ENCODE peak calls at places on chromosomes 2 and 18, in nine cellular contexts. Z, S, V, A, M, L, O, I and U are unnamed samples.
A peak's percentile ranks its signal among the peaks of the same experiment; 100 is the strongest.

GRCh38 chr2:146821836-146822316 is 1023.0 kb upstream of the ACVR2A start:
- DNase-seq in Z (peak; percentile 44), S (no peak), V (peak; percentile 78), A (no peak), M (no peak), L (no peak), O (no peak), I (no peak), U (no peak)

GRCh38 chr2:105323117-105323516 is 6.4 kb downstream of the TGFBRAP1 start:
- DNase-seq in Z (no peak), S (no peak), V (no peak), A (no peak), M (no peak), L (no peak), O (no peak), I (no peak), U (no peak)

GRCh38 chr2:183029219-183029618 is 9.0 kb downstream of the NCKAP1 start:
- DNase-seq in Z (no peak), S (no peak), V (no peak), A (no peak), M (no peak), L (no peak), O (no peak), I (no peak), U (no peak)

GRCh38 chr2:230974096-230974913 is 21.6 kb upstream of the SPATA3 start:
- DNase-seq in Z (no peak), S (no peak), V (peak; percentile 52), A (peak; percentile 86), M (peak; percentile 77), L (no peak), O (peak; percentile 92), I (peak; percentile 51), U (no peak)

GRCh38 chr2:239770240-239770639 is 254.9 kb downstream of the NDUFA10 start:
- DNase-seq in Z (no peak), S (no peak), V (no peak), A (no peak), M (no peak), L (no peak), O (no peak), I (no peak), U (no peak)

GRCh38 chr2:28592481-28592880 is 96.6 kb downstream of the PLB1 start:
- DNase-seq in Z (no peak), S (no peak), V (no peak), A (no peak), M (no peak), L (no peak), O (no peak), I (no peak), U (no peak)

GRCh38 chr2:130963849-130964793 is 127.4 kb downstream of the ARHGEF4 start:
- DNase-seq in Z (no peak), S (peak; percentile 89), V (no peak), A (peak; percentile 29), M (no peak), L (no peak), O (peak; percentile 52), I (no peak), U (peak; percentile 92)

GRCh38 chr18:23935804-23936203 is 78.8 kb upstream of the TTC39C start:
- DNase-seq in Z (no peak), S (no peak), V (no peak), A (no peak), M (peak; percentile 17), L (no peak), O (no peak), I (peak; percentile 24), U (no peak)

GRCh38 chr2:185787530-185788145 is 49.0 kb downstream of the FSIP2 start:
- DNase-seq in Z (peak; percentile 5), S (no peak), V (peak; percentile 54), A (no peak), M (no peak), L (no peak), O (peak; percentile 3), I (no peak), U (no peak)

GRCh38 chr2:10498525-10499274 is 50.6 kb upstream of the ODC1 start:
- DNase-seq in Z (no peak), S (no peak), V (no peak), A (no peak), M (no peak), L (no peak), O (no peak), I (no peak), U (peak; percentile 28)

GRCh38 chr2:37376421-37377186 is 32.2 kb downstream of the QPCT start:
- DNase-seq in Z (peak; percentile 63), S (no peak), V (peak; percentile 94), A (peak; percentile 35), M (peak; percentile 13), L (no peak), O (peak; percentile 96), I (peak; percentile 29), U (no peak)

GRCh38 chr2:2743164-2743571 is 412.1 kb upstream of the MYT1L start:
- DNase-seq in Z (no peak), S (no peak), V (no peak), A (no peak), M (no peak), L (peak; percentile 49), O (peak; percentile 93), I (no peak), U (no peak)

GRCh38 chr2:69489793-69490192 is 52.6 kb upstream of the NFU1 start:
- DNase-seq in Z (no peak), S (no peak), V (peak; percentile 50), A (no peak), M (no peak), L (no peak), O (no peak), I (no peak), U (no peak)

GRCh38 chr2:215431290-215431689 is 4.6 kb downstream of the FN1 start:
- DNase-seq in Z (no peak), S (no peak), V (no peak), A (no peak), M (no peak), L (no peak), O (no peak), I (no peak), U (no peak)

GRCh38 chr2:203446071-203446481 is 89.0 kb downstream of the RAPH1 start:
- DNase-seq in Z (no peak), S (no peak), V (peak; percentile 77), A (no peak), M (no peak), L (no peak), O (peak; percentile 64), I (no peak), U (no peak)

GRCh38 chr2:71082402-71083252 is 14.2 kb downstream of the NAGK start:
- DNase-seq in Z (no peak), S (no peak), V (no peak), A (peak; percentile 68), M (no peak), L (no peak), O (no peak), I (no peak), U (no peak)

GRCh38 chr2:133235959-133236358 is 332.3 kb downstream of the NCKAP5 start:
- DNase-seq in Z (no peak), S (no peak), V (peak; percentile 50), A (no peak), M (no peak), L (no peak), O (peak; percentile 24), I (no peak), U (no peak)

GRCh38 chr2:6685447-6685846 is 180.3 kb downstream of the CMPK2 start:
- DNase-seq in Z (no peak), S (no peak), V (no peak), A (no peak), M (no peak), L (no peak), O (no peak), I (no peak), U (no peak)

GRCh38 chr2:28269019-28269784 is 123.5 kb upstream of the FOSL2 start:
- DNase-seq in Z (no peak), S (no peak), V (peak; percentile 45), A (no peak), M (no peak), L (no peak), O (peak; percentile 70), I (no peak), U (no peak)

GRCh38 chr2:72940786-72941185 is 23.5 kb downstream of the EMX1 start:
- DNase-seq in Z (peak; percentile 22), S (peak; percentile 62), V (peak; percentile 13), A (no peak), M (no peak), L (no peak), O (peak; percentile 58), I (no peak), U (peak; percentile 81)

GRCh38 chr2:70959271-70959761 is 19.1 kb upstream of the ANKRD53 start:
- DNase-seq in Z (no peak), S (no peak), V (no peak), A (no peak), M (no peak), L (no peak), O (no peak), I (no peak), U (peak; percentile 10)

GRCh38 chr2:109591236-109591635 is 22.5 kb downstream of the SEPTIN10 start:
- DNase-seq in Z (no peak), S (no peak), V (no peak), A (no peak), M (no peak), L (no peak), O (no peak), I (no peak), U (no peak)

GRCh38 chr2:28993211-28993960 is 12.3 kb downstream of the TOGARAM2 start:
- DNase-seq in Z (no peak), S (no peak), V (no peak), A (no peak), M (no peak), L (no peak), O (no peak), I (no peak), U (no peak)

GRCh38 chr2:112749755-112750559 is 14.5 kb downstream of the CKAP2L start:
- DNase-seq in Z (peak; percentile 73), S (peak; percentile 82), V (peak; percentile 80), A (peak; percentile 89), M (peak; percentile 79), L (peak; percentile 57), O (peak; percentile 81), I (peak; percentile 76), U (peak; percentile 81)

GRCh38 chr18:37783771-37784170 is 218.2 kb upstream of the CELF4 start:
- DNase-seq in Z (no peak), S (no peak), V (no peak), A (no peak), M (no peak), L (no peak), O (no peak), I (no peak), U (no peak)